ENCODE peak calls at places on chromosomes 5 and 9, in seven cellular contexts. One of them, this sample, is unnamed. For H3K27me3 and H3K4me1, the result is how much of the 10 kb centered on the place peaks cover.

GRCh38 chr9:136160321-136160938 is 41.8 kb upstream of the TMEM250 start:
- DNase-seq in tibial nerve: no peak
- DNase-seq in upper lobe of right lung: no peak
- DNase-seq in tibial artery: no peak
- DNase-seq in uterus: no peak
- DNase-seq in GM23338: no peak
- DNase-seq in CD4-positive, CD25-positive, alpha-beta regulatory T cell: no peak
- DNase-seq in this sample: no peak

GRCh38 chr5:138701678-138702077 is 51.5 kb upstream of the CTNNA1 start:
- DNase-seq in tibial nerve: no peak
- DNase-seq in CD4-positive, CD25-positive, alpha-beta regulatory T cell: no peak
- DNase-seq in uterus: no peak
- DNase-seq in tibial artery: no peak
- DNase-seq in GM23338: no peak
- DNase-seq in upper lobe of right lung: no peak
- DNase-seq in this sample: no peak

GRCh38 chr9:14306672-14307646 is 7.0 kb downstream of the NFIB start:
- DNase-seq in tibial nerve: no peak
- DNase-seq in tibial artery: no peak
- DNase-seq in CD4-positive, CD25-positive, alpha-beta regulatory T cell: no peak
- DNase-seq in upper lobe of right lung: no peak
- DNase-seq in uterus: no peak
- DNase-seq in GM23338: peak
- DNase-seq in this sample: no peak

GRCh38 chr9:35313911-35314310 is 152.1 kb downstream of the UNC13B start:
- DNase-seq in CD4-positive, CD25-positive, alpha-beta regulatory T cell: no peak
- DNase-seq in GM23338: peak
- DNase-seq in upper lobe of right lung: no peak
- DNase-seq in tibial artery: no peak
- DNase-seq in uterus: no peak
- DNase-seq in tibial nerve: no peak
- DNase-seq in this sample: no peak

GRCh38 chr5:115069087-115069968 is 100.4 kb downstream of the TRIM36 start:
- DNase-seq in GM23338: peak
- DNase-seq in tibial artery: peak
- DNase-seq in CD4-positive, CD25-positive, alpha-beta regulatory T cell: peak
- DNase-seq in tibial nerve: no peak
- DNase-seq in upper lobe of right lung: no peak
- DNase-seq in uterus: no peak
- DNase-seq in this sample: no peak

GRCh38 chr5:76483433-76483832 is 80.3 kb downstream of the IQGAP2 start:
- DNase-seq in upper lobe of right lung: no peak
- DNase-seq in CD4-positive, CD25-positive, alpha-beta regulatory T cell: no peak
- DNase-seq in GM23338: peak
- DNase-seq in tibial artery: no peak
- DNase-seq in uterus: no peak
- DNase-seq in tibial nerve: no peak
- DNase-seq in this sample: no peak

GRCh38 chr9:120941046-120941770 is 14.6 kb upstream of the TRAF1 start:
- DNase-seq in tibial artery: no peak
- DNase-seq in CD4-positive, CD25-positive, alpha-beta regulatory T cell: no peak
- DNase-seq in upper lobe of right lung: no peak
- DNase-seq in uterus: no peak
- DNase-seq in tibial nerve: no peak
- DNase-seq in GM23338: no peak
- DNase-seq in this sample: no peak

GRCh38 chr9:124853605-124854143 is 414 bp downstream of the WDR38 start:
- DNase-seq in GM23338: no peak
- DNase-seq in uterus: no peak
- DNase-seq in upper lobe of right lung: no peak
- DNase-seq in tibial nerve: no peak
- DNase-seq in CD4-positive, CD25-positive, alpha-beta regulatory T cell: no peak
- DNase-seq in tibial artery: no peak
- DNase-seq in this sample: no peak

GRCh38 chr9:7111413-7111812 is 353.6 kb downstream of the KDM4C start:
- DNase-seq in GM23338: no peak
- DNase-seq in tibial nerve: no peak
- DNase-seq in tibial artery: no peak
- DNase-seq in uterus: no peak
- DNase-seq in upper lobe of right lung: no peak
- DNase-seq in CD4-positive, CD25-positive, alpha-beta regulatory T cell: no peak
- DNase-seq in this sample: no peak

GRCh38 chr9:93953492-93954435 is 1.4 kb downstream of the BARX1 start:
- DNase-seq in tibial nerve: no peak
- DNase-seq in GM23338: peak
- DNase-seq in tibial artery: no peak
- DNase-seq in CD4-positive, CD25-positive, alpha-beta regulatory T cell: no peak
- DNase-seq in upper lobe of right lung: no peak
- DNase-seq in uterus: no peak
- DNase-seq in this sample: no peak

GRCh38 chr9:93956183-93956784 is 1.1 kb upstream of the BARX1 start:
- DNase-seq in uterus: no peak
- DNase-seq in tibial artery: no peak
- DNase-seq in CD4-positive, CD25-positive, alpha-beta regulatory T cell: no peak
- DNase-seq in upper lobe of right lung: no peak
- DNase-seq in GM23338: no peak
- DNase-seq in tibial nerve: no peak
- DNase-seq in this sample: no peak

GRCh38 chr9:93952784-93953491 is 2.2 kb downstream of the BARX1 start:
- DNase-seq in uterus: no peak
- DNase-seq in tibial nerve: no peak
- DNase-seq in CD4-positive, CD25-positive, alpha-beta regulatory T cell: no peak
- DNase-seq in tibial artery: no peak
- DNase-seq in upper lobe of right lung: no peak
- DNase-seq in GM23338: peak
- DNase-seq in this sample: no peak

GRCh38 chr9:93954436-93955355 is at the start of gene BARX1:
- DNase-seq in uterus: no peak
- DNase-seq in tibial nerve: no peak
- DNase-seq in tibial artery: no peak
- DNase-seq in GM23338: peak
- DNase-seq in CD4-positive, CD25-positive, alpha-beta regulatory T cell: no peak
- DNase-seq in upper lobe of right lung: no peak
- DNase-seq in this sample: no peak

DNA sequence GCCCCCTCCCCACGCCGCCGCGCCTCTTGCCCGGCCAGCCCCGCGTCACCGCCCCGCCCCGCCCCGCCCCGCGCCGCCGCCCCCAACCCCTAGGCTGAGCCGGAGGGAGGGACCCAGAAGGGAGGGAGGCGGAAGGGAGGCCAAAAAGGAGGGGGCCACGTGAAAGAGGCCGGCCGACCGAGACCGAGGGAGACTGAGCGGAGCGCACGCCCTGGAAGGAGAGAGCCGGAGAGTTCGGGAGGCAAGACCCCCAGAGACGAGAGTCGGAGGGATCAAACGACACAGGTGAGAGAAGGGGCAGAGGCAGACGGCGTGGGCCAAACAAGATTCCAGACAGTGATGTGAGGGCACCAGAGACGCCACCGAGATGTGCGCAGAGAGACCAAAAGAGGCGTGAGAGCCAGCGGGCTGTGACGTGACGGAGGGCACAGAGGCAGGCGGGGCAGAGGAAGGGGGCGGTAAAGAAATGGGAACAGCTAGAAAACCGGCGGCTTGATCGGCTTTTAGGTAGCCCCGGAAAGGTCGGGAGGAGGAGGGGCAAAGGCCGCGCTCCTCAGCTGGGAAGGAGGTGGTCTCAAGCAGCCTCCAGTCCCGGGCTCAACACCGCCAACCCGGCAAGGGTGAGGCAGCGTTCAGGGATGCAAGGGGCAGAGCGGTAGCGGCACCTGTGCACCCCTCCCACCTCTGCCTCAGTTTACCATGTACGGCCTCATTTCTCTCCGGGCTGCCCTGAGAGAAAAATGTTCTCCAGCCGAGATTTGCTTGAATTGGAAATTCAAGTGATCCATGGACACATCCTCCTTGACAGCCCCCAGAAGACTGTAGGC is 414 bp upstream of the BARX1 start:
- DNase-seq in CD4-positive, CD25-positive, alpha-beta regulatory T cell: no peak
- DNase-seq in uterus: no peak
- DNase-seq in GM23338: peak
- DNase-seq in upper lobe of right lung: no peak
- DNase-seq in tibial nerve: no peak
- DNase-seq in tibial artery: no peak
- DNase-seq in this sample: no peak
- H3K27me3 ChIP-seq in CD4-positive, CD25-positive, alpha-beta regulatory T cell: under half
- H3K27me3 ChIP-seq in uterus: half or more
- H3K27me3 ChIP-seq in GM23338: half or more
- H3K27me3 ChIP-seq in upper lobe of right lung: half or more
- H3K27me3 ChIP-seq in tibial nerve: under half
- H3K27me3 ChIP-seq in tibial artery: half or more
- H3K27me3 ChIP-seq in this sample: half or more

GRCh38 chr5:68562308-68562707 is 346.8 kb downstream of the PIK3R1 start:
- DNase-seq in GM23338: no peak
- DNase-seq in tibial nerve: no peak
- DNase-seq in tibial artery: no peak
- DNase-seq in uterus: peak
- DNase-seq in upper lobe of right lung: no peak
- DNase-seq in CD4-positive, CD25-positive, alpha-beta regulatory T cell: no peak
- DNase-seq in this sample: no peak

GRCh38 chr5:68565427-68565826 is 349.9 kb downstream of the PIK3R1 start:
- DNase-seq in tibial artery: no peak
- DNase-seq in uterus: no peak
- DNase-seq in CD4-positive, CD25-positive, alpha-beta regulatory T cell: no peak
- DNase-seq in GM23338: no peak
- DNase-seq in tibial nerve: no peak
- DNase-seq in upper lobe of right lung: no peak
- DNase-seq in this sample: no peak
- H3K4me1 ChIP-seq in tibial artery: under half
- H3K4me1 ChIP-seq in uterus: under half
- H3K4me1 ChIP-seq in CD4-positive, CD25-positive, alpha-beta regulatory T cell: under half
- H3K4me1 ChIP-seq in GM23338: under half
- H3K4me1 ChIP-seq in tibial nerve: under half
- H3K4me1 ChIP-seq in upper lobe of right lung: under half
- H3K4me1 ChIP-seq in this sample: under half

GRCh38 chr5:141853895-141854626 is 24.1 kb downstream of the PCDH1 start:
- DNase-seq in uterus: no peak
- DNase-seq in CD4-positive, CD25-positive, alpha-beta regulatory T cell: no peak
- DNase-seq in GM23338: peak
- DNase-seq in upper lobe of right lung: no peak
- DNase-seq in tibial nerve: no peak
- DNase-seq in tibial artery: no peak
- DNase-seq in this sample: no peak
- H3K27ac ChIP-seq in uterus: no peak
- H3K27ac ChIP-seq in CD4-positive, CD25-positive, alpha-beta regulatory T cell: no peak
- H3K27ac ChIP-seq in GM23338: peak
- H3K27ac ChIP-seq in upper lobe of right lung: no peak
- H3K27ac ChIP-seq in tibial nerve: no peak
- H3K27ac ChIP-seq in tibial artery: no peak
- H3K27ac ChIP-seq in this sample: no peak

DNA sequence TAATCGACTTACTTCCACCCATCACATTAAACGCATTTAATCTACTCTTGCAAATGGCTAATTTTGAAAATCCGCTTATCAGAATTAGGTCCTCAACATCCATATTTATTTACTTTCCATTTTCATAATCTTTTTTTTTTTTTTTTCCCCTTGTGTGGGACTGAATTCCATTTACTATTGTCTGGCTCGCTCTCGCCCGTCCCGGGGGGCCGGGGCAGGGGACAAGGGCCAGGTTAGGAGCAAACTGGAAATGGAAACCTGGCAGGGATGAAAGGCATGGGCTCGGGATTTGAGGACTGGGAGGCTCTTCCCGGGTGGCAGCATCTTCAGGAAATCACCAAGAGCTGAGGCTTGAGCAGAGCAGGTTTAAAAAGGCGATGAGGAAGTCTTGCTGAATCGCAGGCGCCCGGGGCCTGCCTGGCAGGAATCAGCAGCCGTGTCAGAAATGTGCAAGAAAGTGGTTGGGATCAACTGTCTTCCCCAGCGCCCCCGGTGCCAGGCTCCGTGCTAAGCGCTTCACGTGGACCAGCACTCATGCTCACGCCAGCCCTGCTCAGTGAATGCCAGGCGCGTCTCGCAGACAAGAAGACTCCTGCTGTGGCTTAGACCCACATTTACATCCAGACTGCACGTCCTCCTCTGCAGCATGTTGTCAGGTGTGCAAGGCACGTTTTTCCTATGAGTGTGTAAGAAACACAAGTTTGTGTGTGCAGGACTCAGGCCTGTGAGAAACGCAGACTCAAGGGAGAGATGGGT is 66.4 kb upstream of the UNC5A start:
- DNase-seq in CD4-positive, CD25-positive, alpha-beta regulatory T cell: no peak
- DNase-seq in tibial nerve: no peak
- DNase-seq in tibial artery: no peak
- DNase-seq in uterus: no peak
- DNase-seq in upper lobe of right lung: peak
- DNase-seq in GM23338: no peak
- DNase-seq in this sample: no peak
- H3K27me3 ChIP-seq in CD4-positive, CD25-positive, alpha-beta regulatory T cell: under half
- H3K27me3 ChIP-seq in tibial nerve: under half
- H3K27me3 ChIP-seq in tibial artery: half or more
- H3K27me3 ChIP-seq in uterus: under half
- H3K27me3 ChIP-seq in upper lobe of right lung: half or more
- H3K27me3 ChIP-seq in GM23338: under half
- H3K27me3 ChIP-seq in this sample: under half

DNA sequence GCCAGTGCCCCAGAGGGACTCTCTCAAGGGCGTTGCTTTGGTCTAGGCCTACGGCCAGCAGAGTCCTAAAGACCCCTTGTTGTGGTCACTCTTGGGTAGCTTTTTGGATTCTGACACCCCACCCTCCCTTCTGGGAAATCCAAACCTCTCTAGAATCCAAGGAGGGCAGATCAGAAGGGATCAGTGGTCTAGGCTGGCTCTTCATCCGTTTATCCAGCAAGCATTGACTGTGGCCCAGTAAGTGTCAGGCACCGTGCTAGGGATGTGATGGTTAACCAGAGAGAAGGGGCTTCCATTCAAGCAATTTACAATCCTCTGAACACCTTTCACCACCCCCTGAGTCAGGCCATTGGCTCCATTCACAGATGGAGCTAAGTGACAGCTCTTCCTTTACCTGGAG is 181.1 kb downstream of the PTTG1 start:
- DNase-seq in tibial artery: no peak
- DNase-seq in upper lobe of right lung: no peak
- DNase-seq in CD4-positive, CD25-positive, alpha-beta regulatory T cell: no peak
- DNase-seq in uterus: no peak
- DNase-seq in GM23338: no peak
- DNase-seq in tibial nerve: no peak
- DNase-seq in this sample: no peak
- H3K4me1 ChIP-seq in tibial artery: under half
- H3K4me1 ChIP-seq in upper lobe of right lung: under half
- H3K4me1 ChIP-seq in CD4-positive, CD25-positive, alpha-beta regulatory T cell: under half
- H3K4me1 ChIP-seq in uterus: under half
- H3K4me1 ChIP-seq in GM23338: under half
- H3K4me1 ChIP-seq in tibial nerve: under half
- H3K4me1 ChIP-seq in this sample: under half

GRCh38 chr9:127887792-127888191 is 10.3 kb upstream of the AK1 start:
- DNase-seq in GM23338: no peak
- DNase-seq in tibial artery: no peak
- DNase-seq in tibial nerve: no peak
- DNase-seq in uterus: no peak
- DNase-seq in CD4-positive, CD25-positive, alpha-beta regulatory T cell: no peak
- DNase-seq in upper lobe of right lung: no peak
- DNase-seq in this sample: no peak
- H3K27ac ChIP-seq in GM23338: no peak
- H3K27ac ChIP-seq in tibial artery: no peak
- H3K27ac ChIP-seq in tibial nerve: peak
- H3K27ac ChIP-seq in uterus: no peak
- H3K27ac ChIP-seq in CD4-positive, CD25-positive, alpha-beta regulatory T cell: no peak
- H3K27ac ChIP-seq in upper lobe of right lung: no peak
- H3K27ac ChIP-seq in this sample: no peak

This sample was measured in esophagus squamous epithelium.